ENCODE peak calls at places on chromosomes 6 and 20, in six cellular contexts. L is K562, K is HCT116, V is WTC11, G is H1, N is HepG2. D is an unnamed sample.

GRCh38 chr6:71721642-71722041 is 164.7 kb upstream of the RIMS1 start:
- DNase-seq in K (no peak), N (no peak), G (no peak), L (no peak), V (no peak), D (no peak)

GRCh38 chr20:46073024-46073423 is 16.7 kb downstream of the NCOA5 start:
- DNase-seq in V (no peak), G (no peak), N (no peak), L (no peak), K (no peak), D (no peak)

GRCh38 chr6:52389626-52390360 is 27.8 kb downstream of the PAQR8 start:
- DNase-seq in N (peak), L (peak), K (peak), V (no peak), G (no peak), D (peak)

GRCh38 chr6:158040051-158040803 is 58.6 kb downstream of the SYNJ2 start:
- DNase-seq in L (peak), N (peak), V (no peak), G (no peak), K (peak), D (peak)

GRCh38 chr6:170437719-170438401 is 115.2 kb downstream of the PSMB1 start:
- DNase-seq in G (no peak), L (no peak), N (no peak), V (no peak), K (no peak), D (no peak)

GRCh38 chr6:77368660-77369313 is 94.5 kb downstream of the HTR1B start:
- DNase-seq in L (no peak), N (no peak), K (peak), G (peak), V (peak), D (no peak)

GRCh38 chr20:41336711-41337492 is 3.7 kb upstream of the LPIN3 start:
- DNase-seq in K (no peak), V (no peak), G (no peak), N (no peak), L (no peak), D (no peak)

GRCh38 chr6:31158863-31159855 is 770 bp downstream of the TCF19 start:
- DNase-seq in N (peak), G (no peak), K (no peak), V (peak), L (peak), D (no peak)

GRCh38 chr20:16393836-16394235 is 179.4 kb downstream of the KIF16B start:
- DNase-seq in G (no peak), N (no peak), K (no peak), L (no peak), V (no peak), D (no peak)

GRCh38 chr6:7051780-7052440 is 55.9 kb upstream of the RREB1 start:
- DNase-seq in L (no peak), N (no peak), K (no peak), V (peak), G (no peak), D (no peak)

GRCh38 chr6:165976705-165977104 is 190.9 kb downstream of the TBXT start:
- DNase-seq in K (no peak), N (no peak), G (no peak), V (no peak), L (no peak), D (no peak)

GRCh38 chr6:163370807-163371206 is 43.7 kb upstream of the QKI start:
- DNase-seq in V (no peak), G (no peak), K (no peak), N (no peak), L (no peak), D (no peak)

GRCh38 chr6:163387317-163387716 is 27.2 kb upstream of the QKI start:
- DNase-seq in L (no peak), G (no peak), K (no peak), N (no peak), V (no peak), D (no peak)

GRCh38 chr6:149541139-149541538 is 4.7 kb downstream of the PPIL4 start:
- DNase-seq in G (no peak), V (no peak), K (no peak), N (no peak), L (no peak), D (no peak)

GRCh38 chr20:46414608-46415007 is 8.2 kb upstream of the ELMO2 start:
- DNase-seq in V (no peak), N (no peak), G (no peak), K (no peak), L (no peak), D (no peak)

GRCh38 chr6:83430606-83431544 is at the start of gene ME1:
- DNase-seq in L (peak), G (peak), V (peak), K (peak), N (no peak), D (peak)

GRCh38 chr6:155021680-155022079 is 26.6 kb downstream of the TIAM2 start:
- DNase-seq in V (no peak), G (no peak), K (no peak), L (no peak), N (peak), D (no peak)

GRCh38 chr6:129686941-129687627 is 22.9 kb downstream of the ARHGAP18 start:
- DNase-seq in N (no peak), L (no peak), G (no peak), V (no peak), K (no peak), D (peak)

GRCh38 chr6:43916924-43917877 is 147.2 kb downstream of the VEGFA start:
- DNase-seq in L (no peak), V (no peak), K (no peak), N (peak), G (no peak), D (no peak)

GRCh38 chr6:89941031-89941775 is 46.9 kb downstream of the GJA10 start:
- DNase-seq in G (no peak), L (no peak), K (no peak), V (no peak), N (peak), D (no peak)

GRCh38 chr6:22239261-22239660 is 57.6 kb downstream of the PRL start:
- DNase-seq in N (no peak), L (no peak), G (no peak), K (no peak), V (no peak), D (no peak)

GRCh38 chr6:168715643-168716481 is 274.9 kb downstream of the SMOC2 start:
- DNase-seq in L (no peak), K (no peak), G (no peak), N (no peak), V (no peak), D (no peak)

GRCh38 chr6:146781836-146782235 is 183.1 kb downstream of the ADGB start:
- DNase-seq in V (no peak), G (no peak), L (no peak), K (no peak), N (no peak), D (no peak)

GRCh38 chr6:146790561-146791091 is 191.9 kb downstream of the ADGB start:
- DNase-seq in L (no peak), N (no peak), K (no peak), V (no peak), G (no peak), D (no peak)

GRCh38 chr6:146788115-146788514 is 189.3 kb downstream of the ADGB start:
- DNase-seq in K (no peak), N (no peak), G (no peak), L (no peak), V (no peak), D (no peak)

GRCh38 chr6:146785001-146785585 is 186.3 kb downstream of the ADGB start:
- DNase-seq in K (peak), V (no peak), G (no peak), L (peak), N (peak), D (no peak)
- TF ChIP-seq ATF3 in K (no peak), V (no peak), G (no peak), L (no peak), N (no peak), D (no peak)

DNA sequence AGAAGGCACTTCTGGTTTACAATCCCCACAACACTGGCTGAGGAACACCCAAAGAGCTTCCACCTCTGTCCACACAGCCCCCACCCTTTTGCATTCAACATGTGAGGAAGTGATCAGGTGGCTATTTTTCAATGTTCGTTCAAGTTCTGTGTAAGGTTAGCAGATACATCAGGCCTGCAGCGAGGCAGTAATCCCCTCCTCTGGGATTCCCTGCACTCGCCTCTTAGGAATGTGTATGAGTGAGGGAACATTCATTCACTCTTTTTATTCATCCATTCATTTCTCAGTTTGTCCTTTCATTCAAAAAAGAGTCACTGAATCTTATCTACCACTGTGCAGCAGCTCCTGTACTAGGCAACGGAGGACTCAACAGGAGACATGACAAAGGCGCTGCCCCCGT is 236.4 kb upstream of the PRDM1 start:
- DNase-seq in G (no peak), K (no peak), V (no peak), N (no peak), L (no peak), D (no peak)
- TF ChIP-seq ATF3 in G (no peak), K (no peak), V (no peak), N (no peak), L (no peak), D (no peak)

GRCh38 chr20:25062841-25063240 is 4.9 kb upstream of the ACSS1 start:
- DNase-seq in N (no peak), L (no peak), G (no peak), V (no peak), K (no peak), D (no peak)

GRCh38 chr20:25061103-25061799 is 3.3 kb upstream of the ACSS1 start:
- DNase-seq in V (peak), L (no peak), G (no peak), K (no peak), N (peak), D (no peak)

GRCh38 chr20:25063981-25064380 is 6.0 kb upstream of the ACSS1 start:
- DNase-seq in K (no peak), G (no peak), N (no peak), L (no peak), V (no peak), D (no peak)

GRCh38 chr20:25063546-25063945 is 5.6 kb upstream of the ACSS1 start:
- DNase-seq in G (no peak), L (no peak), K (no peak), V (peak), N (no peak), D (no peak)

GRCh38 chr20:25061821-25062530 is 4.0 kb upstream of the ACSS1 start:
- DNase-seq in V (peak), K (no peak), G (no peak), N (no peak), L (no peak), D (no peak)
- TF ChIP-seq ATF3 in V (no peak), K (no peak), G (no peak), N (no peak), L (no peak), D (no peak)

DNA sequence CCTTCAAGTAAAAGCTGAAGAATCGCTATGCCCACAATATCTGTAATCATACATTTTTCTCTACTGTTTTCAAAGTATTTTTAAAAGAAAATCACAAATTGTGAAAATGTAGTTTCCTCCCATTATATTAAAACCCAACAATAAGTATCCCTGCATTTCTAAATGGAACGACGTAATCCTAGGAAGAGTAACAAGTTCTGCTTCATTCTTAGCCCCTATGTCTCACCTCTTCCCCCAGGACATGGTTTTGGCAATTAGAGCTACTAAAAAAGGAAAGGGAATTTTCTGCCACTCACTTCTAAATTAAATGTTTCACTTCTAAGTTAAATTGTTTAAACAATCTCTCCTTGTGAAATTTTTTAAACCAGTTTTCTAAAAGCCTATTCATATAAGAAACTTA is 47.4 kb downstream of the TBPL1 start:
- DNase-seq in L (no peak), K (no peak), G (no peak), V (no peak), N (no peak), D (no peak)
- TF ChIP-seq ATF3 in L (no peak), K (no peak), G (no peak), V (no peak), N (no peak), D (no peak)

DNA sequence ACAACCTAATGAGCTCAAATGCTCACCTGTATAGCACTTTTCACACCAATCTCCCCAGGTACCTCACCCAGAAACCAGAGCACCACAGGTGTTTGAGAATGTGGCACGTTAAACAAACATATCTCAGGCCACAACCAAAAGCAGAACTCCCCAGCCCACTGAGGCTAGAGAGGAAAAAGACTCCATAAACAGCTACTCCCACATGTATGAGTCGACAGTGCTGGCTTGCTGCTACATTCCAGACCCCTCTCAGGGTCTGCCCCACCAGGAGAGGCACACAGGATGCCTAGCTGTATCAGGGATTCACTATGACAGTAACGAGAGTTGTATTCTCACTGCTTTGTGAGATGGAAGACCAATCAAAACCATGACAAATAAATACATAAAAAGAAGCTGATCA is 242.6 kb upstream of the ARID1B start:
- DNase-seq in L (no peak), G (no peak), V (no peak), N (no peak), K (no peak), D (no peak)
- TF ChIP-seq ATF3 in L (no peak), G (no peak), V (no peak), N (no peak), K (no peak), D (no peak)

GRCh38 chr20:4225778-4226177 is 210.4 kb upstream of the RNF24 start:
- DNase-seq in V (no peak), N (peak), K (no peak), G (no peak), L (no peak), D (no peak)
- TF ChIP-seq ATF3 in V (no peak), N (no peak), K (no peak), G (no peak), L (no peak), D (no peak)

GRCh38 chr6:147782302-147782701 is 273.8 kb downstream of the SAMD5 start:
- DNase-seq in N (no peak), V (no peak), G (no peak), L (no peak), K (no peak), D (no peak)
- TF ChIP-seq ATF3 in N (no peak), V (no peak), G (no peak), L (no peak), K (no peak), D (no peak)

D was measured in GM12878.